ENCODE peak calls at places on chromosome 11, in six cellular contexts. F is RWPE1; M is activated CD4-positive, alpha-beta T cell treated with anti-CD3 and anti-CD28 coated beads for 24 hours; Y is thoracic aorta; U is SK-N-SH; V is neuronal stem cell. Z is an unnamed sample.

GRCh38 chr11:72762641-72763304 is 10.6 kb upstream of the ARAP1 start:
- DNase-seq in V (no peak), U (no peak), Y (no peak), F (no peak), M (no peak), Z (no peak)

GRCh38 chr11:108333403-108333899 is 110.6 kb downstream of the ATM start:
- DNase-seq in F (no peak), Y (no peak), V (no peak), U (no peak), M (no peak), Z (no peak)

GRCh38 chr11:115333106-115333505 is 171.1 kb downstream of the CADM1 start:
- DNase-seq in M (no peak), F (no peak), V (no peak), Y (no peak), U (no peak), Z (no peak)

GRCh38 chr11:74397531-74398243 is 546 bp downstream of the PGM2L1 start:
- DNase-seq in M (no peak), Y (no peak), F (peak), V (peak), U (peak), Z (no peak)

GRCh38 chr11:3052567-3052966 is 4.7 kb downstream of the CARS1 start:
- DNase-seq in U (no peak), Y (no peak), M (no peak), F (no peak), V (no peak), Z (no peak)

GRCh38 chr11:96342131-96342970 is 644 bp downstream of the MAML2 start:
- DNase-seq in F (peak), U (peak), Y (no peak), V (peak), M (no peak), Z (no peak)

GRCh38 chr11:77436969-77437368 is 36.9 kb downstream of the PAK1 start:
- DNase-seq in M (no peak), F (no peak), Y (no peak), V (no peak), U (no peak), Z (no peak)

GRCh38 chr11:33317662-33318061 is 60.5 kb downstream of the HIPK3 start:
- DNase-seq in F (peak), U (no peak), M (no peak), V (no peak), Y (no peak), Z (no peak)

GRCh38 chr11:76592025-76592914 is 78.3 kb downstream of the LRRC32 start:
- DNase-seq in Y (no peak), M (no peak), U (no peak), V (no peak), F (no peak), Z (no peak)

GRCh38 chr11:48172818-48173609 is 43.6 kb upstream of the OR4B1 start:
- DNase-seq in U (peak), F (peak), Y (no peak), M (peak), V (peak), Z (no peak)

GRCh38 chr11:104582431-104582830 is 315.8 kb downstream of the CASP12 start:
- DNase-seq in V (no peak), F (no peak), U (no peak), Y (no peak), M (no peak), Z (no peak)